ENCODE peak calls at places on chromosomes 4 and X, in six cellular contexts. O, X, E, K, B and S are unnamed samples.

GRCh38 chrX:55908685-55909212 is 191.2 kb downstream of the RRAGB start:
- DNase-seq in E (no peak), O (peak), B (no peak), X (no peak), K (peak), S (peak)

GRCh38 chr4:85672959-85673358 is 198.0 kb downstream of the ARHGAP24 start:
- DNase-seq in O (no peak), K (no peak), X (no peak), B (no peak), E (no peak), S (no peak)

GRCh38 chr4:74055498-74055897 is 17.0 kb upstream of the CXCL3 start:
- DNase-seq in X (no peak), E (no peak), O (no peak), B (no peak), K (no peak), S (no peak)

GRCh38 chr4:84680956-84681355 is 98.0 kb downstream of the CDS1 start:
- DNase-seq in X (no peak), O (no peak), E (no peak), K (no peak), B (no peak), S (no peak)

GRCh38 chr4:39319678-39320077 is 46.5 kb downstream of the RFC1 start:
- DNase-seq in K (peak), O (no peak), E (no peak), B (no peak), X (peak), S (peak)

GRCh38 chr4:76706581-76706980 is 191.4 kb downstream of the SOWAHB start:
- DNase-seq in X (no peak), K (no peak), E (no peak), O (no peak), B (no peak), S (no peak)

GRCh38 chrX:124488412-124489161 is 142.2 kb downstream of the SH2D1A start:
- DNase-seq in E (no peak), O (no peak), B (no peak), X (no peak), K (no peak), S (no peak)

GRCh38 chrX:23327104-23327503 is 7.5 kb upstream of the PTCHD1 start:
- DNase-seq in X (peak), O (no peak), K (no peak), B (no peak), E (no peak), S (peak)

GRCh38 chrX:73262991-73263390 is 48.3 kb upstream of the NAP1L2 start:
- DNase-seq in E (no peak), O (no peak), K (peak), X (peak), B (no peak), S (peak)

GRCh38 chr4:6074723-6075122 is 56.5 kb upstream of the C4orf50 start:
- DNase-seq in E (no peak), O (no peak), B (no peak), X (no peak), K (no peak), S (no peak)

GRCh38 chrX:119427024-119427794 is 28.1 kb downstream of the SLC25A43 start:
- DNase-seq in X (peak), E (peak), K (peak), O (no peak), B (no peak), S (no peak)

GRCh38 chrX:16196829-16197228 is 29.5 kb downstream of the MAGEB17 start:
- DNase-seq in K (no peak), X (no peak), B (no peak), E (no peak), O (no peak), S (no peak)

GRCh38 chrX:51002160-51002632 is 91.7 kb downstream of the BMP15 start:
- DNase-seq in E (no peak), B (peak), O (peak), K (no peak), X (no peak), S (no peak)

GRCh38 chr4:38177792-38178665 is 217.8 kb downstream of the PTTG2 start:
- DNase-seq in O (peak), X (peak), E (no peak), B (peak), K (peak), S (peak)

GRCh38 chrX:45699158-45699557 is 498.5 kb upstream of the DIPK2B start:
- DNase-seq in E (no peak), X (no peak), B (no peak), K (no peak), O (no peak), S (no peak)

GRCh38 chr4:156969136-156969535 is 2.5 kb downstream of the PDGFC start:
- DNase-seq in O (no peak), X (no peak), K (no peak), B (no peak), E (no peak), S (no peak)

GRCh38 chr4:156970501-156971167 is 965 bp downstream of the PDGFC start:
- DNase-seq in X (no peak), B (peak), E (peak), K (peak), O (peak), S (peak)

GRCh38 chr4:156971168-156971601 is 414 bp downstream of the PDGFC start:
- DNase-seq in E (no peak), O (peak), K (no peak), X (no peak), B (peak), S (no peak)

GRCh38 chr4:156971623-156972369 is at the start of gene PDGFC:
- DNase-seq in X (no peak), O (peak), B (peak), E (peak), K (peak), S (peak)

DNA sequence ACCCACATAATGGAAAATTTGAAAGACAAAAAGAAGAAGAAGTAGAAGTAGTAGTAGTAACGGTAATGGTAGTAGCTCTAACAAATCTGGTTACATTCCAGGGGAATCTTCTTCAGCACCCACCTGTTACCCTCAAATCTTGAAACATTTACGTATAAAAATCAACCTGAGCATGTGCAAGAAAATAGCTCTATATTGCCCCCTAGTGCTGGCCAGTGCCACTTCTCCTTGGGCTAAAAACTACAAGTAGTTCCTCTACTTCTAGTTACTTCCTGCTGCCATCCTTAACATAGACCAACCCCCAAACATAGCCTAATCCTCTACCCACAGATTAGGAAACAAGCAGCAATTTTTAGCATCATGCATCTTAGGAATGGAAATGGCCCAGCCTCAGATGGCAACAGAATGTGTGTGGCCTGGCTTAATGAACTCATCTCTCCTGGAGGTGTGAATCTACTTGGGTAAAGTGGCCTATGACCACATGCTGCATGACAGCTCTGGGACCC is 3.1 kb downstream of the PDGFC start:
- DNase-seq in B (peak), E (peak), K (peak), O (peak), X (peak), S (peak)
- H3K4me3 ChIP-seq in B (peak), E (peak), K (peak), O (peak), X (no peak), S (no peak)

GRCh38 chr4:499563-499962 is 553 bp downstream of the PIGG start:
- DNase-seq in K (no peak), E (no peak), X (peak), B (no peak), O (no peak), S (peak)
- TF ChIP-seq CTCF in K (no peak), E (no peak), X (no peak), B (no peak), O (no peak), S (no peak)

GRCh38 chrX:48470110-48470832 is at the start of gene SLC38A5:
- DNase-seq in O (no peak), X (no peak), E (no peak), B (no peak), K (no peak), S (no peak)
- H3K4me3 ChIP-seq in O (peak), X (peak), E (peak), B (peak), K (peak), S (peak)

DNA sequence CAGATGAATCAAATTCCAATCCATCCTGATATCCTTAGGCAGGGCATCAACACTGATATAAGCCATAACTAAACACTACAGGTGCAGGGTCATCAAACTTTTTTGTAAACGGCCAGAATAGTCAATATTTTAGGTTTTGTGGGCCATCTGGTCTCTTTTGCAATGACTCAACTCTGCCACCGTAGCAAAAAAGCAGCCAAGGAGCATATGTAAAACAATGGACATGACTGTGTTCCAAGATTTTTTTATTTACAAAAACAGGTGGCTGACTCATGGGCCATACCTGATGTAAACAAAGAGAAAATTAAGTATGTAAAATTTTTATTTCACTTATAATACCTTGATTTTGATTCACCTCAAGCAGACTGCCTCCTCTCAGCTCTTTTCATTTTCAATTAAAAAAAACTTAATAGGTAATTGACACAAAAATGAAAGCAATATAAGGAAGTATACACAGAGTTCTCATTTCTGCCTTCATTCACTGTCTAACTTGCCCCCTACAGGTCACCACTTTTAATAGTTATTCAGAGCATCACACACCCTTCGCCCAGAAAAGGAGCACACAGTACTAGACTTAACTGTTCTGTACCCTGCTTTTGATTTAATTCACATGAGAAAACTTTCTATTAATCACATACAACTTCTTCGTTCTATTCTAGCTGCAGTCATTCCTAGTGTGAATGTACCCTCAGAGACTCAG is 35.3 kb upstream of the GPM6B start:
- DNase-seq in B (no peak), E (no peak), O (no peak), K (no peak), X (peak), S (no peak)
- TF ChIP-seq CTCF in B (no peak), E (no peak), O (no peak), K (no peak), X (no peak), S (no peak)

GRCh38 chr4:5052726-5053425 is 1.6 kb downstream of the STK32B start:
- DNase-seq in K (no peak), O (no peak), X (no peak), B (no peak), E (no peak), S (no peak)
- H3K4me3 ChIP-seq in K (peak), O (no peak), X (no peak), B (no peak), E (no peak), S (no peak)

GRCh38 chrX:76850851-76851250 is 423.3 kb downstream of the MAGEE1 start:
- DNase-seq in E (no peak), O (no peak), B (no peak), K (no peak), X (peak), S (no peak)
- TF ChIP-seq CTCF in E (no peak), O (no peak), B (no peak), K (no peak), X (peak), S (no peak)

GRCh38 chr4:168498259-168498658 is 1.4 kb downstream of the PALLD start:
- DNase-seq in K (no peak), O (no peak), E (no peak), X (no peak), B (no peak), S (no peak)
- H3K4me3 ChIP-seq in K (no peak), O (no peak), E (no peak), X (no peak), B (no peak), S (no peak)

DNA sequence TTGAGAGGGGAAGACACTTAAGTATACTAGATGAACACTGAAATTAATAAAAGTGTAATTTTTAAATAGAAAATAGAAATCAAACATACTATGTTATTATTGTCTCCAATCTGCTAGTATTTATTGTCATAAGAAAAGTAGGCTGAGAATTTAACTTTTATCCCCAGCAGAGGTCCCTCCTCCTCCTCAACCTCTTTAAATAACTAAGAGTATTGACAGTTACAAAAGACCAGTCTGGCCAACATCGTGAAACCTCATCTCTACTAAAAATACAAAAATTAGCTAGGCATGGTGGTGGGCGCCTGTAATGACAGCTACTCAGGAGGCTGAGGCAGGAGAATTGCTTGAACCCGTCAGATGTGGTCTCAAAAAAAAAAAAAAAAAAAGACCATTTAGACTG is 4.1 kb downstream of the SLC30A9 start:
- DNase-seq in O (no peak), K (no peak), E (no peak), X (peak), B (no peak), S (no peak)
- TF ChIP-seq CTCF in O (no peak), K (no peak), E (no peak), X (peak), B (no peak), S (no peak)